ENCODE peak calls at places on chromosome 19, in ten cellular contexts. One of them, this sample, is unnamed.

GRCh38 chr19:29002336-29002735 is 210.6 kb downstream of the UQCRFS1 start:
- DNase-seq in esophagus squamous epithelium: no peak
- DNase-seq in endothelial cell of umbilical vein: no peak
- DNase-seq in A549: no peak
- DNase-seq in ovary: no peak
- DNase-seq in heart left ventricle: no peak
- DNase-seq in spleen: no peak
- DNase-seq in HCT116: no peak
- DNase-seq in H1: no peak
- DNase-seq in breast epithelium: no peak
- DNase-seq in this sample: no peak

GRCh38 chr19:5547881-5548280 is 19.9 kb downstream of the TINCR start:
- DNase-seq in A549: peak
- DNase-seq in HCT116: no peak
- DNase-seq in H1: no peak
- DNase-seq in ovary: no peak
- DNase-seq in endothelial cell of umbilical vein: peak
- DNase-seq in heart left ventricle: no peak
- DNase-seq in breast epithelium: no peak
- DNase-seq in esophagus squamous epithelium: no peak
- DNase-seq in spleen: no peak
- DNase-seq in this sample: no peak

GRCh38 chr19:44628793-44629192 is 14.9 kb upstream of the PVR start:
- DNase-seq in HCT116: no peak
- DNase-seq in H1: no peak
- DNase-seq in endothelial cell of umbilical vein: no peak
- DNase-seq in A549: no peak
- DNase-seq in esophagus squamous epithelium: no peak
- DNase-seq in heart left ventricle: no peak
- DNase-seq in breast epithelium: no peak
- DNase-seq in spleen: no peak
- DNase-seq in ovary: no peak
- DNase-seq in this sample: no peak

GRCh38 chr19:18478545-18479311 is 40.8 kb upstream of the ISYNA1 start:
- DNase-seq in heart left ventricle: peak
- DNase-seq in breast epithelium: peak
- DNase-seq in ovary: peak
- DNase-seq in esophagus squamous epithelium: peak
- DNase-seq in HCT116: no peak
- DNase-seq in A549: peak
- DNase-seq in spleen: peak
- DNase-seq in endothelial cell of umbilical vein: no peak
- DNase-seq in H1: no peak
- DNase-seq in this sample: peak

GRCh38 chr19:41421314-41421713 is 5.9 kb downstream of the B3GNT8 start:
- DNase-seq in breast epithelium: no peak
- DNase-seq in endothelial cell of umbilical vein: no peak
- DNase-seq in spleen: no peak
- DNase-seq in esophagus squamous epithelium: no peak
- DNase-seq in ovary: no peak
- DNase-seq in HCT116: no peak
- DNase-seq in heart left ventricle: no peak
- DNase-seq in A549: no peak
- DNase-seq in H1: no peak
- DNase-seq in this sample: no peak

GRCh38 chr19:1468274-1469199 is 10.5 kb downstream of the C19orf25 start:
- DNase-seq in HCT116: no peak
- DNase-seq in esophagus squamous epithelium: no peak
- DNase-seq in ovary: no peak
- DNase-seq in heart left ventricle: no peak
- DNase-seq in endothelial cell of umbilical vein: no peak
- DNase-seq in A549: no peak
- DNase-seq in spleen: no peak
- DNase-seq in H1: no peak
- DNase-seq in breast epithelium: no peak
- DNase-seq in this sample: no peak

GRCh38 chr19:57171551-57172081 is 4.3 kb upstream of the DUXA start:
- DNase-seq in spleen: peak
- DNase-seq in H1: peak
- DNase-seq in breast epithelium: peak
- DNase-seq in endothelial cell of umbilical vein: no peak
- DNase-seq in A549: peak
- DNase-seq in heart left ventricle: peak
- DNase-seq in ovary: peak
- DNase-seq in esophagus squamous epithelium: no peak
- DNase-seq in HCT116: no peak
- DNase-seq in this sample: no peak

GRCh38 chr19:5290336-5291262 is 50.0 kb downstream of the PTPRS start:
- DNase-seq in ovary: no peak
- DNase-seq in endothelial cell of umbilical vein: no peak
- DNase-seq in HCT116: no peak
- DNase-seq in A549: no peak
- DNase-seq in H1: no peak
- DNase-seq in breast epithelium: no peak
- DNase-seq in esophagus squamous epithelium: no peak
- DNase-seq in heart left ventricle: no peak
- DNase-seq in spleen: no peak
- DNase-seq in this sample: no peak

GRCh38 chr19:2556221-2557092 is 80.5 kb downstream of the GADD45B start:
- DNase-seq in H1: no peak
- DNase-seq in spleen: peak
- DNase-seq in heart left ventricle: no peak
- DNase-seq in HCT116: no peak
- DNase-seq in A549: no peak
- DNase-seq in breast epithelium: no peak
- DNase-seq in endothelial cell of umbilical vein: no peak
- DNase-seq in ovary: no peak
- DNase-seq in esophagus squamous epithelium: no peak
- DNase-seq in this sample: no peak

DNA sequence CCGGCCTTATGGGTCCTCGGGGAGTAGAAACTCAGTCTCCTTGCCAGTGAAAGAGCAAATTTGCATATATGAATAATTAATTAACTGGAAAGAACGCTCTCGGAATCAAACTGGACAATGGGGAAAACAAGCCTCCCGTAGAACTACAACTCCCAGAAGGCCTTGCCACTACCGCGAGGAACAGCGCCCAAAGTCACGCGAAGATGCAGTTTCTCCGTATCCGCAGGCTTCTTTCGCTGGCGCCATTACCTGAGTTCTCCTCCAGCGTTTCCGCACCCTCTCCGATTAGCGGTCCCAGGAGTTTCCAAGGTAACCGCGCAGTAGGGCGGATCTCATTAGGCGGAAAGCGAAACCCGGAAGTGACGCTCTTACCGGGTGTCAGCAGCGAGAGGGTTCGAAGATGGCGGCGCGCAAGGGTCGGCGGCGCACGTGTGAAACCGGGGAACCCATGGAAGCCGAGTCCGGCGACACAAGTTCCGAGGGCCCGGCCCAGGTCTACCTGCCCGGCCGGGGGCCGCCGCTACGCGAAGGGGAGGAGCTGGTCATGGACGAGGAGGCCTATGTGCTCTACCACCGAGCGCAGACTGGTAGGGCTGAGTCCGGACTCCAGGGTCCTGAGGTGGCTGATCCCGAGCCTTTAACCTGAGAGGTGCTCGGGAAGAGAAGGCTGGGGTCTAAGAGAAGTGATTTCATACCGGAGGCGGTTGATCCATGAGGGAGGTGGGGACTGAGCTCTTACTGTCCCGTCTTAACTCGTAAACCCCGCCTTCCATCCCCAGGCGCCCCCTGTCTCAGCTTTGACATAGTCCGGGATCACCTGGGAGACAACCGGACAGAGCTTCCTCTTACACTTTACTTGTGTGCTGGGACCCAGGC is at the start of gene GRWD1:
- DNase-seq in A549: peak
- DNase-seq in breast epithelium: peak
- DNase-seq in heart left ventricle: peak
- DNase-seq in endothelial cell of umbilical vein: peak
- DNase-seq in esophagus squamous epithelium: peak
- DNase-seq in spleen: peak
- DNase-seq in H1: peak
- DNase-seq in HCT116: peak
- DNase-seq in ovary: peak
- DNase-seq in this sample: peak
- TF ChIP-seq POLR2A in A549: peak
- TF ChIP-seq POLR2A in breast epithelium: peak
- TF ChIP-seq POLR2A in heart left ventricle: no peak
- TF ChIP-seq POLR2A in endothelial cell of umbilical vein: peak
- TF ChIP-seq POLR2A in esophagus squamous epithelium: peak
- TF ChIP-seq POLR2A in spleen: no peak
- TF ChIP-seq POLR2A in H1: peak
- TF ChIP-seq POLR2A in HCT116: peak
- TF ChIP-seq POLR2A in ovary: peak
- TF ChIP-seq POLR2A in this sample: no peak

GRCh38 chr19:51586799-51587198 is 15.7 kb downstream of the ZNF175 start:
- DNase-seq in A549: no peak
- DNase-seq in esophagus squamous epithelium: no peak
- DNase-seq in heart left ventricle: no peak
- DNase-seq in H1: no peak
- DNase-seq in breast epithelium: no peak
- DNase-seq in endothelial cell of umbilical vein: no peak
- DNase-seq in ovary: no peak
- DNase-seq in HCT116: no peak
- DNase-seq in spleen: no peak
- DNase-seq in this sample: no peak
- TF ChIP-seq POLR2A in A549: no peak
- TF ChIP-seq POLR2A in esophagus squamous epithelium: no peak
- TF ChIP-seq POLR2A in heart left ventricle: no peak
- TF ChIP-seq POLR2A in H1: no peak
- TF ChIP-seq POLR2A in breast epithelium: no peak
- TF ChIP-seq POLR2A in endothelial cell of umbilical vein: no peak
- TF ChIP-seq POLR2A in ovary: no peak
- TF ChIP-seq POLR2A in HCT116: no peak
- TF ChIP-seq POLR2A in spleen: no peak
- TF ChIP-seq POLR2A in this sample: no peak

DNA sequence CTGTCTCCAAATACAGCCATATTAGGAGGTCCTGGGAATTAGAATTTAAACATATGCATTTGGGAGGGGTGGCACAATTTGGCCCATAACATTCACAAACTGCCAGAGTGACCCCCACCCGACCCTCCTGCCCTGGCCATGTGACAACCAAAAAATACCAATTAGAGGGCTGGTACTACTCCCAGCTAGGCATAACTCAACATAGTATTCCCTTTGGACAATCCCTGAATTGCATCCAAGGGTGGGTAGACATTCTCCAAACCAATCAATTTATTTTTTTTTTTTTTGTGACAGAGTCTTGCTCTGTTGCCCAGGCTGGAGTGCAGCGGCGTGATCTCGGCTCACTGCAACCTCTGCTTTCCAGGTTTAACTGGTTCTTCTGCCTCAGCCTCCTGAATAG is 29.8 kb downstream of the CLEC17A start:
- DNase-seq in ovary: no peak
- DNase-seq in esophagus squamous epithelium: no peak
- DNase-seq in HCT116: no peak
- DNase-seq in heart left ventricle: no peak
- DNase-seq in H1: no peak
- DNase-seq in endothelial cell of umbilical vein: no peak
- DNase-seq in spleen: no peak
- DNase-seq in breast epithelium: no peak
- DNase-seq in A549: no peak
- DNase-seq in this sample: no peak
- TF ChIP-seq POLR2A in ovary: no peak
- TF ChIP-seq POLR2A in esophagus squamous epithelium: no peak
- TF ChIP-seq POLR2A in HCT116: no peak
- TF ChIP-seq POLR2A in heart left ventricle: no peak
- TF ChIP-seq POLR2A in H1: no peak
- TF ChIP-seq POLR2A in endothelial cell of umbilical vein: no peak
- TF ChIP-seq POLR2A in spleen: no peak
- TF ChIP-seq POLR2A in breast epithelium: no peak
- TF ChIP-seq POLR2A in A549: no peak
- TF ChIP-seq POLR2A in this sample: no peak

GRCh38 chr19:55405638-55406037 is 1.9 kb downstream of the UBE2S start:
- DNase-seq in ovary: no peak
- DNase-seq in A549: no peak
- DNase-seq in esophagus squamous epithelium: no peak
- DNase-seq in spleen: no peak
- DNase-seq in breast epithelium: no peak
- DNase-seq in H1: no peak
- DNase-seq in HCT116: no peak
- DNase-seq in endothelial cell of umbilical vein: no peak
- DNase-seq in heart left ventricle: peak
- DNase-seq in this sample: no peak

GRCh38 chr19:55402509-55402908 is 5.1 kb downstream of the UBE2S start:
- DNase-seq in spleen: no peak
- DNase-seq in HCT116: no peak
- DNase-seq in endothelial cell of umbilical vein: no peak
- DNase-seq in breast epithelium: no peak
- DNase-seq in H1: no peak
- DNase-seq in ovary: no peak
- DNase-seq in A549: no peak
- DNase-seq in esophagus squamous epithelium: no peak
- DNase-seq in heart left ventricle: peak
- DNase-seq in this sample: no peak

GRCh38 chr19:55398200-55398947 is 9.2 kb downstream of the UBE2S start:
- DNase-seq in HCT116: no peak
- DNase-seq in esophagus squamous epithelium: no peak
- DNase-seq in spleen: no peak
- DNase-seq in breast epithelium: no peak
- DNase-seq in ovary: no peak
- DNase-seq in H1: no peak
- DNase-seq in endothelial cell of umbilical vein: no peak
- DNase-seq in heart left ventricle: no peak
- DNase-seq in A549: no peak
- DNase-seq in this sample: no peak

GRCh38 chr19:55406091-55406868 is 1.3 kb downstream of the UBE2S start:
- DNase-seq in spleen: no peak
- DNase-seq in esophagus squamous epithelium: no peak
- DNase-seq in HCT116: no peak
- DNase-seq in A549: no peak
- DNase-seq in breast epithelium: no peak
- DNase-seq in endothelial cell of umbilical vein: no peak
- DNase-seq in heart left ventricle: peak
- DNase-seq in H1: no peak
- DNase-seq in ovary: no peak
- DNase-seq in this sample: no peak

DNA sequence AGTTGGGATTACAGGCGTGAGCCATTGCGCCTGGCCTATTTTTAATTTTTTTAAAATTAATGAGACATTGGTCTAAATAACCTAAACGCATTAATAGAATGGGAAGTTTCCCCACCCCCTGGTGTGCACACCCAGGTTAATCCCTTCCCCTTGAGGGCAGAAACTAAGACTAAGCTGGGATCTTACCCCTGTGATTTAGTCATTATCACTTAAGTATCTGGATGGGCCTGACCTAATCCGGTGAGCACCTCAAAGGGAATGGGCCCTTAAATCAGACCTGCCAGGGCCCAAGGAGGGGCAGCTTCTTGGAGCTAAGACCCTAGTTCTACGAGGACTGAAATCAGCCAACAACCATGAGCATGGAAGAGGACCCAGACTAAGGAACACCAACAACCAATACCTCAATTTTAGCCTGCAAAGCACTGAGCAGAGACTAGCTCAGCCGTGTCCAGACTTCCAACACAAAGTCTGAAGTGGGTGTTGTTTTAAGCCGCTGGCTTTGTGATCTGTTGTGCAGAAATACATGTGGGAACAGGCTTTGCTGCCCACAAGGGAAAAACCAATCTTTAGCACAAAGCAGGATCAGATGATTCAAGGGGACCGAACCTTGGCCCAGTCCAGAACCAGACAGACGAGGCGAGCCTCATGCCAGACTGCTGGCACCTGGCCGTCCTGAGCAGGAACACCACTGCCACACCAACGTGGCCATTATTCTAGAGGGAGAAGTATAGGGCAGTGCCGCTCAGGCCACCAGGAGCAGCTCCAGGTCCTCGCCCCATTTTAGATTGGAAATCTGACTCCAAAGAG is 7.1 kb downstream of the UBE2S start:
- DNase-seq in H1: no peak
- DNase-seq in spleen: no peak
- DNase-seq in ovary: no peak
- DNase-seq in heart left ventricle: no peak
- DNase-seq in HCT116: no peak
- DNase-seq in esophagus squamous epithelium: no peak
- DNase-seq in endothelial cell of umbilical vein: no peak
- DNase-seq in breast epithelium: peak
- DNase-seq in A549: no peak
- DNase-seq in this sample: no peak
- TF ChIP-seq POLR2A in H1: no peak
- TF ChIP-seq POLR2A in spleen: no peak
- TF ChIP-seq POLR2A in ovary: no peak
- TF ChIP-seq POLR2A in heart left ventricle: no peak
- TF ChIP-seq POLR2A in HCT116: no peak
- TF ChIP-seq POLR2A in esophagus squamous epithelium: no peak
- TF ChIP-seq POLR2A in endothelial cell of umbilical vein: peak
- TF ChIP-seq POLR2A in breast epithelium: no peak
- TF ChIP-seq POLR2A in A549: no peak
- TF ChIP-seq POLR2A in this sample: no peak